ENCODE peak calls at places on chromosomes 4 and X, in nine cellular contexts. One of them, this sample, is unnamed.
A peak's percentile ranks its signal among the peaks of the same experiment; 100 is the strongest.

GRCh38 chr4:41572414-41572986 is 34.5 kb downstream of the LIMCH1 start:
- DNase-seq in stimulated activated CD4-positive, alpha-beta T cell treated with anti-CD3 and anti-CD28 coated beads, TNF-alpha, amount 100 ng/mL, for 1 hour: no peak
- DNase-seq in cardiac muscle cell: no peak
- DNase-seq in astrocyte of the spinal cord: no peak
- DNase-seq in effector memory CD4-positive, alpha-beta T cell: no peak
- DNase-seq in stomach: no peak
- DNase-seq in progenitor cell of endocrine pancreas: no peak
- DNase-seq in activated CD8-positive, alpha-beta T cell treated with anti-CD3 and anti-CD28 coated beads, Interleukin-2, amount 10 ng/mL, durations not matched to agents 7 days and 5 days: no peak
- DNase-seq in GM06990: no peak
- DNase-seq in this sample: no peak

GRCh38 chrX:148337873-148338272 is 162.5 kb upstream of the AFF2 start:
- DNase-seq in effector memory CD4-positive, alpha-beta T cell: no peak
- DNase-seq in progenitor cell of endocrine pancreas: no peak
- DNase-seq in GM06990: no peak
- DNase-seq in astrocyte of the spinal cord: no peak
- DNase-seq in stomach: no peak
- DNase-seq in activated CD8-positive, alpha-beta T cell treated with anti-CD3 and anti-CD28 coated beads, Interleukin-2, amount 10 ng/mL, durations not matched to agents 7 days and 5 days: no peak
- DNase-seq in cardiac muscle cell: no peak
- DNase-seq in stimulated activated CD4-positive, alpha-beta T cell treated with anti-CD3 and anti-CD28 coated beads, TNF-alpha, amount 100 ng/mL, for 1 hour: no peak
- DNase-seq in this sample: no peak

GRCh38 chr4:52604215-52604614 is 54.9 kb downstream of the USP46 start:
- DNase-seq in stomach: peak; percentile 53
- DNase-seq in GM06990: no peak
- DNase-seq in cardiac muscle cell: no peak
- DNase-seq in effector memory CD4-positive, alpha-beta T cell: no peak
- DNase-seq in astrocyte of the spinal cord: no peak
- DNase-seq in activated CD8-positive, alpha-beta T cell treated with anti-CD3 and anti-CD28 coated beads, Interleukin-2, amount 10 ng/mL, durations not matched to agents 7 days and 5 days: no peak
- DNase-seq in progenitor cell of endocrine pancreas: no peak
- DNase-seq in stimulated activated CD4-positive, alpha-beta T cell treated with anti-CD3 and anti-CD28 coated beads, TNF-alpha, amount 100 ng/mL, for 1 hour: no peak
- DNase-seq in this sample: peak; percentile 58

GRCh38 chrX:148995661-148996060 is 495.2 kb downstream of the AFF2 start:
- DNase-seq in progenitor cell of endocrine pancreas: no peak
- DNase-seq in astrocyte of the spinal cord: no peak
- DNase-seq in cardiac muscle cell: no peak
- DNase-seq in stimulated activated CD4-positive, alpha-beta T cell treated with anti-CD3 and anti-CD28 coated beads, TNF-alpha, amount 100 ng/mL, for 1 hour: no peak
- DNase-seq in stomach: no peak
- DNase-seq in effector memory CD4-positive, alpha-beta T cell: no peak
- DNase-seq in GM06990: no peak
- DNase-seq in activated CD8-positive, alpha-beta T cell treated with anti-CD3 and anti-CD28 coated beads, Interleukin-2, amount 10 ng/mL, durations not matched to agents 7 days and 5 days: no peak
- DNase-seq in this sample: no peak

GRCh38 chrX:39688576-39689373 is 409.0 kb downstream of the BCOR start:
- DNase-seq in progenitor cell of endocrine pancreas: peak; percentile 59
- DNase-seq in effector memory CD4-positive, alpha-beta T cell: no peak
- DNase-seq in stimulated activated CD4-positive, alpha-beta T cell treated with anti-CD3 and anti-CD28 coated beads, TNF-alpha, amount 100 ng/mL, for 1 hour: no peak
- DNase-seq in GM06990: no peak
- DNase-seq in astrocyte of the spinal cord: peak; percentile 23
- DNase-seq in cardiac muscle cell: peak; percentile 75
- DNase-seq in activated CD8-positive, alpha-beta T cell treated with anti-CD3 and anti-CD28 coated beads, Interleukin-2, amount 10 ng/mL, durations not matched to agents 7 days and 5 days: peak; percentile 21
- DNase-seq in stomach: peak; percentile 75
- DNase-seq in this sample: no peak

GRCh38 chr4:6811165-6811564 is 28.6 kb downstream of the KIAA0232 start:
- DNase-seq in cardiac muscle cell: peak; percentile 26
- DNase-seq in progenitor cell of endocrine pancreas: no peak
- DNase-seq in stimulated activated CD4-positive, alpha-beta T cell treated with anti-CD3 and anti-CD28 coated beads, TNF-alpha, amount 100 ng/mL, for 1 hour: no peak
- DNase-seq in GM06990: no peak
- DNase-seq in activated CD8-positive, alpha-beta T cell treated with anti-CD3 and anti-CD28 coated beads, Interleukin-2, amount 10 ng/mL, durations not matched to agents 7 days and 5 days: no peak
- DNase-seq in stomach: no peak
- DNase-seq in effector memory CD4-positive, alpha-beta T cell: no peak
- DNase-seq in astrocyte of the spinal cord: no peak
- DNase-seq in this sample: no peak

GRCh38 chr4:101104264-101105052 is 242.9 kb downstream of the PPP3CA start:
- DNase-seq in activated CD8-positive, alpha-beta T cell treated with anti-CD3 and anti-CD28 coated beads, Interleukin-2, amount 10 ng/mL, durations not matched to agents 7 days and 5 days: no peak
- DNase-seq in effector memory CD4-positive, alpha-beta T cell: no peak
- DNase-seq in stomach: no peak
- DNase-seq in progenitor cell of endocrine pancreas: no peak
- DNase-seq in stimulated activated CD4-positive, alpha-beta T cell treated with anti-CD3 and anti-CD28 coated beads, TNF-alpha, amount 100 ng/mL, for 1 hour: no peak
- DNase-seq in astrocyte of the spinal cord: no peak
- DNase-seq in GM06990: no peak
- DNase-seq in cardiac muscle cell: no peak
- DNase-seq in this sample: no peak

GRCh38 chr4:22692736-22693135 is at the start of gene GBA3:
- DNase-seq in cardiac muscle cell: no peak
- DNase-seq in effector memory CD4-positive, alpha-beta T cell: no peak
- DNase-seq in astrocyte of the spinal cord: no peak
- DNase-seq in GM06990: no peak
- DNase-seq in progenitor cell of endocrine pancreas: no peak
- DNase-seq in stomach: no peak
- DNase-seq in stimulated activated CD4-positive, alpha-beta T cell treated with anti-CD3 and anti-CD28 coated beads, TNF-alpha, amount 100 ng/mL, for 1 hour: no peak
- DNase-seq in activated CD8-positive, alpha-beta T cell treated with anti-CD3 and anti-CD28 coated beads, Interleukin-2, amount 10 ng/mL, durations not matched to agents 7 days and 5 days: no peak
- DNase-seq in this sample: peak; percentile 15

GRCh38 chr4:26931961-26932360 is 71.3 kb downstream of the STIM2 start:
- DNase-seq in astrocyte of the spinal cord: no peak
- DNase-seq in cardiac muscle cell: peak; percentile 72
- DNase-seq in activated CD8-positive, alpha-beta T cell treated with anti-CD3 and anti-CD28 coated beads, Interleukin-2, amount 10 ng/mL, durations not matched to agents 7 days and 5 days: no peak
- DNase-seq in GM06990: no peak
- DNase-seq in stomach: no peak
- DNase-seq in progenitor cell of endocrine pancreas: no peak
- DNase-seq in effector memory CD4-positive, alpha-beta T cell: no peak
- DNase-seq in stimulated activated CD4-positive, alpha-beta T cell treated with anti-CD3 and anti-CD28 coated beads, TNF-alpha, amount 100 ng/mL, for 1 hour: no peak
- DNase-seq in this sample: no peak

GRCh38 chrX:84046403-84046984 is 141.5 kb downstream of the RPS6KA6 start:
- DNase-seq in stimulated activated CD4-positive, alpha-beta T cell treated with anti-CD3 and anti-CD28 coated beads, TNF-alpha, amount 100 ng/mL, for 1 hour: no peak
- DNase-seq in stomach: peak; percentile 31
- DNase-seq in progenitor cell of endocrine pancreas: no peak
- DNase-seq in cardiac muscle cell: peak; percentile 46
- DNase-seq in effector memory CD4-positive, alpha-beta T cell: no peak
- DNase-seq in astrocyte of the spinal cord: peak; percentile 28
- DNase-seq in GM06990: peak; percentile 8
- DNase-seq in activated CD8-positive, alpha-beta T cell treated with anti-CD3 and anti-CD28 coated beads, Interleukin-2, amount 10 ng/mL, durations not matched to agents 7 days and 5 days: peak; percentile 19
- DNase-seq in this sample: no peak

GRCh38 chr4:115323106-115323684 is 209.8 kb upstream of the NDST4 start:
- DNase-seq in stomach: no peak
- DNase-seq in GM06990: no peak
- DNase-seq in progenitor cell of endocrine pancreas: no peak
- DNase-seq in activated CD8-positive, alpha-beta T cell treated with anti-CD3 and anti-CD28 coated beads, Interleukin-2, amount 10 ng/mL, durations not matched to agents 7 days and 5 days: no peak
- DNase-seq in effector memory CD4-positive, alpha-beta T cell: no peak
- DNase-seq in stimulated activated CD4-positive, alpha-beta T cell treated with anti-CD3 and anti-CD28 coated beads, TNF-alpha, amount 100 ng/mL, for 1 hour: no peak
- DNase-seq in astrocyte of the spinal cord: peak; percentile 31
- DNase-seq in cardiac muscle cell: no peak
- DNase-seq in this sample: no peak

GRCh38 chr4:2861631-2862436 is 18.2 kb downstream of the ADD1 start:
- DNase-seq in astrocyte of the spinal cord: no peak
- DNase-seq in progenitor cell of endocrine pancreas: no peak
- DNase-seq in effector memory CD4-positive, alpha-beta T cell: no peak
- DNase-seq in activated CD8-positive, alpha-beta T cell treated with anti-CD3 and anti-CD28 coated beads, Interleukin-2, amount 10 ng/mL, durations not matched to agents 7 days and 5 days: no peak
- DNase-seq in stomach: no peak
- DNase-seq in cardiac muscle cell: no peak
- DNase-seq in GM06990: no peak
- DNase-seq in stimulated activated CD4-positive, alpha-beta T cell treated with anti-CD3 and anti-CD28 coated beads, TNF-alpha, amount 100 ng/mL, for 1 hour: no peak
- DNase-seq in this sample: no peak

GRCh38 chrX:69028006-69028760 is 137.1 kb downstream of the PJA1 start:
- DNase-seq in GM06990: peak; percentile 37
- DNase-seq in stimulated activated CD4-positive, alpha-beta T cell treated with anti-CD3 and anti-CD28 coated beads, TNF-alpha, amount 100 ng/mL, for 1 hour: no peak
- DNase-seq in stomach: no peak
- DNase-seq in progenitor cell of endocrine pancreas: no peak
- DNase-seq in cardiac muscle cell: no peak
- DNase-seq in activated CD8-positive, alpha-beta T cell treated with anti-CD3 and anti-CD28 coated beads, Interleukin-2, amount 10 ng/mL, durations not matched to agents 7 days and 5 days: no peak
- DNase-seq in effector memory CD4-positive, alpha-beta T cell: no peak
- DNase-seq in astrocyte of the spinal cord: no peak
- DNase-seq in this sample: no peak

GRCh38 chr4:184765473-184766346 is 31.8 kb upstream of the CENPU start:
- DNase-seq in astrocyte of the spinal cord: no peak
- DNase-seq in effector memory CD4-positive, alpha-beta T cell: no peak
- DNase-seq in cardiac muscle cell: no peak
- DNase-seq in progenitor cell of endocrine pancreas: no peak
- DNase-seq in GM06990: no peak
- DNase-seq in stomach: no peak
- DNase-seq in stimulated activated CD4-positive, alpha-beta T cell treated with anti-CD3 and anti-CD28 coated beads, TNF-alpha, amount 100 ng/mL, for 1 hour: no peak
- DNase-seq in activated CD8-positive, alpha-beta T cell treated with anti-CD3 and anti-CD28 coated beads, Interleukin-2, amount 10 ng/mL, durations not matched to agents 7 days and 5 days: no peak
- DNase-seq in this sample: no peak

GRCh38 chrX:143664302-143664701 is 28.4 kb upstream of the SLITRK4 start:
- DNase-seq in astrocyte of the spinal cord: peak; percentile 31
- DNase-seq in stomach: no peak
- DNase-seq in cardiac muscle cell: peak; percentile 23
- DNase-seq in GM06990: no peak
- DNase-seq in progenitor cell of endocrine pancreas: no peak
- DNase-seq in stimulated activated CD4-positive, alpha-beta T cell treated with anti-CD3 and anti-CD28 coated beads, TNF-alpha, amount 100 ng/mL, for 1 hour: no peak
- DNase-seq in effector memory CD4-positive, alpha-beta T cell: no peak
- DNase-seq in activated CD8-positive, alpha-beta T cell treated with anti-CD3 and anti-CD28 coated beads, Interleukin-2, amount 10 ng/mL, durations not matched to agents 7 days and 5 days: no peak
- DNase-seq in this sample: peak; percentile 1

GRCh38 chr4:5900844-5901243 is 8.0 kb upstream of the CRMP1 start:
- DNase-seq in stomach: no peak
- DNase-seq in cardiac muscle cell: no peak
- DNase-seq in effector memory CD4-positive, alpha-beta T cell: no peak
- DNase-seq in GM06990: no peak
- DNase-seq in astrocyte of the spinal cord: no peak
- DNase-seq in progenitor cell of endocrine pancreas: no peak
- DNase-seq in stimulated activated CD4-positive, alpha-beta T cell treated with anti-CD3 and anti-CD28 coated beads, TNF-alpha, amount 100 ng/mL, for 1 hour: no peak
- DNase-seq in activated CD8-positive, alpha-beta T cell treated with anti-CD3 and anti-CD28 coated beads, Interleukin-2, amount 10 ng/mL, durations not matched to agents 7 days and 5 days: no peak
- DNase-seq in this sample: no peak

GRCh38 chr4:93103042-93103441 is 725.5 kb upstream of the ATOH1 start:
- DNase-seq in effector memory CD4-positive, alpha-beta T cell: no peak
- DNase-seq in stimulated activated CD4-positive, alpha-beta T cell treated with anti-CD3 and anti-CD28 coated beads, TNF-alpha, amount 100 ng/mL, for 1 hour: no peak
- DNase-seq in progenitor cell of endocrine pancreas: no peak
- DNase-seq in GM06990: no peak
- DNase-seq in astrocyte of the spinal cord: no peak
- DNase-seq in cardiac muscle cell: no peak
- DNase-seq in stomach: no peak
- DNase-seq in activated CD8-positive, alpha-beta T cell treated with anti-CD3 and anti-CD28 coated beads, Interleukin-2, amount 10 ng/mL, durations not matched to agents 7 days and 5 days: no peak
- DNase-seq in this sample: no peak

GRCh38 chr4:40201898-40202297 is 5.1 kb downstream of the RHOH start:
- DNase-seq in stomach: no peak
- DNase-seq in activated CD8-positive, alpha-beta T cell treated with anti-CD3 and anti-CD28 coated beads, Interleukin-2, amount 10 ng/mL, durations not matched to agents 7 days and 5 days: peak; percentile 31
- DNase-seq in stimulated activated CD4-positive, alpha-beta T cell treated with anti-CD3 and anti-CD28 coated beads, TNF-alpha, amount 100 ng/mL, for 1 hour: no peak
- DNase-seq in GM06990: no peak
- DNase-seq in cardiac muscle cell: no peak
- DNase-seq in astrocyte of the spinal cord: no peak
- DNase-seq in progenitor cell of endocrine pancreas: no peak
- DNase-seq in effector memory CD4-positive, alpha-beta T cell: no peak
- DNase-seq in this sample: no peak